ENCODE peak calls at places on chromosomes 12 and 14, in nine cellular contexts. J, T, O, E, F, X, D, G and L are unnamed samples.

GRCh38 chr14:77281852-77282251 is 10.8 kb upstream of the NGB start:
- DNase-seq in O (no peak), T (no peak), D (no peak), G (no peak), J (no peak), X (no peak), F (no peak), E (no peak), L (no peak)

GRCh38 chr14:91315844-91316267 is 71.4 kb upstream of the GPR68 start:
- DNase-seq in E (no peak), F (no peak), G (no peak), T (no peak), X (no peak), D (no peak), O (no peak), J (no peak), L (peak; percentile 78)

GRCh38 chr12:112837629-112838191 is 46.2 kb downstream of the RPH3A start:
- DNase-seq in G (peak; percentile 59), X (peak; percentile 48), D (no peak), T (no peak), J (peak; percentile 46), E (no peak), O (no peak), F (peak; percentile 47), L (no peak)

GRCh38 chr14:65403231-65403630 is 9.3 kb upstream of the FUT8 start:
- DNase-seq in O (no peak), J (no peak), G (peak; percentile 55), X (no peak), E (no peak), F (peak; percentile 43), T (no peak), D (no peak), L (no peak)

GRCh38 chr12:107310621-107311020 is 217.3 kb upstream of the CRY1 start:
- DNase-seq in G (no peak), X (no peak), T (no peak), E (no peak), O (no peak), F (no peak), J (no peak), D (no peak), L (no peak)

GRCh38 chr14:68780358-68781160 is 12.3 kb downstream of the ZFP36L1 start:
- DNase-seq in G (no peak), J (no peak), F (peak; percentile 80), D (no peak), O (peak; percentile 79), T (no peak), X (peak; percentile 73), E (no peak), L (no peak)

GRCh38 chr12:90653051-90653450 is 301.9 kb downstream of the CCER1 start:
- DNase-seq in D (no peak), F (peak; percentile 65), T (no peak), G (no peak), X (peak; percentile 16), E (no peak), J (peak; percentile 29), O (no peak), L (no peak)

GRCh38 chr12:52794479-52795331 is 1.2 kb downstream of the KRT3 start:
- DNase-seq in D (no peak), O (no peak), T (no peak), X (peak; percentile 1), J (peak; percentile 34), F (no peak), E (no peak), G (peak; percentile 88), L (no peak)

GRCh38 chr14:99232406-99233214 is 39.4 kb downstream of the BCL11B start:
- DNase-seq in O (no peak), G (no peak), E (no peak), F (no peak), J (no peak), T (no peak), D (no peak), X (no peak), L (no peak)

GRCh38 chr14:39102969-39103957 is at the start of gene SEC23A:
- DNase-seq in E (peak; percentile 91), J (peak; percentile 29), D (peak; percentile 97), F (peak; percentile 84), G (peak; percentile 75), X (peak; percentile 87), O (peak; percentile 88), T (peak; percentile 95), L (peak; percentile 79)

GRCh38 chr12:5073838-5074237 is 30.2 kb downstream of the KCNA5 start:
- DNase-seq in O (no peak), T (peak; percentile 64), J (no peak), X (no peak), D (peak; percentile 77), F (peak; percentile 3), G (no peak), E (no peak), L (no peak)

GRCh38 chr12:124497658-124498057 is 69.8 kb downstream of the NCOR2 start:
- DNase-seq in T (no peak), E (no peak), D (no peak), X (peak; percentile 81), J (peak; percentile 76), F (peak; percentile 94), O (no peak), G (no peak), L (no peak)

GRCh38 chr12:106032141-106032925 is 106.4 kb downstream of the NUAK1 start:
- DNase-seq in X (no peak), F (no peak), G (no peak), J (peak; percentile 26), O (no peak), E (no peak), T (no peak), D (no peak), L (no peak)
- TF ChIP-seq CTCF in X (peak; percentile 11), F (peak; percentile 13), G (peak; percentile 24), J (peak; percentile 60), O (no peak), E (no peak), T (peak; percentile 17), D (no peak), L (no peak)

GRCh38 chr12:127802271-127802670 is 464.7 kb upstream of the TMEM132C start:
- DNase-seq in F (no peak), D (no peak), X (no peak), E (no peak), G (no peak), J (no peak), O (no peak), T (no peak), L (no peak)
- TF ChIP-seq CTCF in F (no peak), D (no peak), X (no peak), E (no peak), G (no peak), J (no peak), O (no peak), T (no peak), L (no peak)

GRCh38 chr14:67527756-67528155 is 5.3 kb upstream of the PLEKHH1 start:
- DNase-seq in G (no peak), E (no peak), T (no peak), X (no peak), J (no peak), O (no peak), D (no peak), F (no peak), L (no peak)

GRCh38 chr14:67526181-67526580 is 6.9 kb upstream of the PLEKHH1 start:
- DNase-seq in D (no peak), O (no peak), X (no peak), J (no peak), E (no peak), F (no peak), G (no peak), T (no peak), L (no peak)

GRCh38 chr14:67524152-67524963 is 8.7 kb upstream of the PLEKHH1 start:
- DNase-seq in D (no peak), G (no peak), J (no peak), X (no peak), O (no peak), E (no peak), T (no peak), F (no peak), L (no peak)

GRCh38 chr14:67525389-67525788 is 7.7 kb upstream of the PLEKHH1 start:
- DNase-seq in O (no peak), E (no peak), D (no peak), J (no peak), T (no peak), F (no peak), G (no peak), X (no peak), L (no peak)

DNA sequence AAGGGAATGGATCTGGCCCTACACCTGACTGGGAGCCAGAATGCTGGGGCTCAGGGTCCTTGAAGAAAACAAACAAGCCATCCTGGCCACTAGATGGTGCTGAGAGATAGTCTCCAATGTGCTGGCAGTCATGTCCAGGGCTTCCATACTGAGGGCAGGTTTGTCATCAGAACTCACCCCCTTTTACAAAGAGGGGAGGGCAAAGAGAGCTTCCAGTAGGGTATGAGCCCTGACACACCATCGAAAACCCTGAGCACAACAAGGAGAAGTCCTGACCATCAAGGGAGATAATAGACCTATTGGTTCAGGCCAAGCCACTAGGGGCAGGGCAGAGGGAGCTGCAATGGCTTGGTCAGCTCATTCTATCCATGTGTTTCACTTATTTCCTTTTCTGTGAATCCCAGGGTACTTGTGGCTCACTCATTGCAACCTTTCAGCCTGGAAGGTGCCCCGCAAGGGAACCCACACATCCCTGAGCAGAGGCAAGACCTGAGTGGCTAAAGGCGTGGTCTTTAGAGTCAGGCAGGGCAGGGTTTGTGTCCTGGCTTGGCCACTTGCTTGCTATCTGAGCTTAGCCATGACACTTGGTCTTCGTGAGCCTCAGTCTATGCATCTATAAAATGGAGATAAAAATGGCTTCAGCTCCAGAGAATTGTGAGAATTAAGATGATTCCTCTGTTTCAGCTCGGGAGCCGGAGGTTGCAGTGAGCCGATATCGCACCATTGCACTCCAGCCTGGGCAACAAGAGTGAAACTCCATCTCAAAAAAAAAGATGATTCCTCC is 6.2 kb upstream of the PLEKHH1 start:
- DNase-seq in T (peak; percentile 76), G (peak; percentile 47), D (peak; percentile 89), O (peak; percentile 29), F (no peak), J (no peak), X (peak; percentile 56), E (peak; percentile 42), L (no peak)
- TF ChIP-seq CTCF in T (peak; percentile 91), G (peak; percentile 82), D (peak; percentile 98), O (peak; percentile 20), F (peak; percentile 92), J (peak; percentile 85), X (peak; percentile 80), E (peak; percentile 42), L (peak; percentile 20)

DNA sequence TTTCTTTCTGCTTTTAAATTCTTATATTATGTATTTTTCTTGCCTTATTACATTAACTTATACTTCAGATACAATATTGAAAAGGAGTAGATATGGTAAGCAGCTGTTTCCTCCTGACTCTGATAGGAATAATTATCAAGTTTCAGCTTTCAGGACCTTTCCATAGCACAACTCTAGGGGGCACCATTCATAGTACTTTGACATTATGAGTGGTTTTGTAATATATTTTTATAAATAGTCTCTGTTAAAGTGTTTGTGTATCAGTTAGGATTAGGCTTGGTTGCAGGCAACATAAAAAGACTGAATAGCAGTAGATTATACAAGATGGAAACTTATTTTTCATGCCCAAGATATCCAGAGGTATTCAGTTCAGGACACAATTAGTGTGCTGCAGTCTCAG is 27.9 kb upstream of the PARP11 start:
- DNase-seq in D (no peak), E (no peak), T (no peak), G (no peak), O (no peak), X (no peak), J (no peak), F (no peak), L (no peak)
- TF ChIP-seq CTCF in D (peak; percentile 76), E (peak; percentile 31), T (peak; percentile 70), G (no peak), O (no peak), X (no peak), J (peak; percentile 34), F (no peak), L (no peak)

GRCh38 chr14:94681300-94682060 is 69.3 kb downstream of the SERPINA3 start:
- DNase-seq in X (peak; percentile 39), E (peak; percentile 32), T (peak; percentile 79), J (no peak), G (no peak), F (peak; percentile 20), O (peak; percentile 32), D (peak; percentile 80), L (no peak)
- TF ChIP-seq CTCF in X (peak; percentile 67), E (peak; percentile 31), T (peak; percentile 70), J (peak; percentile 73), G (no peak), F (peak; percentile 15), O (no peak), D (peak; percentile 64), L (no peak)